ENCODE peak calls at places on chromosomes 11 and 22, in ten cellular contexts. One of them, this sample, is unnamed. For H3K9me3 and H3K4me1, the result is how much of the 10 kb centered on the place peaks cover.

GRCh38 chr11:65504671-65505433 is 6.0 kb downstream of the MALAT1 start:
- DNase-seq in cardiac muscle cell: peak
- DNase-seq in pancreas: peak
- DNase-seq in psoas muscle: no peak
- DNase-seq in kidney: no peak
- DNase-seq in CD8-positive, alpha-beta memory T cell: no peak
- DNase-seq in lung: no peak
- DNase-seq in ovary: no peak
- DNase-seq in gastrocnemius medialis: no peak
- DNase-seq in stomach: no peak
- DNase-seq in this sample: peak

GRCh38 chr11:7599209-7599608 is 74.1 kb downstream of the CYB5R2 start:
- DNase-seq in cardiac muscle cell: no peak
- DNase-seq in pancreas: no peak
- DNase-seq in psoas muscle: no peak
- DNase-seq in kidney: no peak
- DNase-seq in CD8-positive, alpha-beta memory T cell: no peak
- DNase-seq in lung: no peak
- DNase-seq in ovary: no peak
- DNase-seq in gastrocnemius medialis: no peak
- DNase-seq in stomach: no peak
- DNase-seq in this sample: no peak

GRCh38 chr11:66861051-66861773 is 4.3 kb downstream of the LRFN4 start:
- DNase-seq in cardiac muscle cell: no peak
- DNase-seq in pancreas: peak
- DNase-seq in psoas muscle: no peak
- DNase-seq in kidney: peak
- DNase-seq in CD8-positive, alpha-beta memory T cell: no peak
- DNase-seq in lung: no peak
- DNase-seq in ovary: no peak
- DNase-seq in gastrocnemius medialis: no peak
- DNase-seq in stomach: no peak
- DNase-seq in this sample: no peak

GRCh38 chr11:46003647-46004046 is 81.2 kb downstream of the LARGE2 start:
- DNase-seq in cardiac muscle cell: peak
- DNase-seq in pancreas: no peak
- DNase-seq in psoas muscle: no peak
- DNase-seq in kidney: no peak
- DNase-seq in CD8-positive, alpha-beta memory T cell: no peak
- DNase-seq in lung: no peak
- DNase-seq in ovary: no peak
- DNase-seq in gastrocnemius medialis: no peak
- DNase-seq in stomach: no peak
- DNase-seq in this sample: peak

GRCh38 chr11:72719144-72719543 is 33.1 kb downstream of the ARAP1 start:
- DNase-seq in cardiac muscle cell: peak
- DNase-seq in pancreas: no peak
- DNase-seq in psoas muscle: peak
- DNase-seq in kidney: peak
- DNase-seq in CD8-positive, alpha-beta memory T cell: no peak
- DNase-seq in lung: no peak
- DNase-seq in ovary: no peak
- DNase-seq in gastrocnemius medialis: peak
- DNase-seq in stomach: no peak
- DNase-seq in this sample: peak

GRCh38 chr11:110582728-110583432 is 129.4 kb downstream of the ARHGAP20 start:
- DNase-seq in cardiac muscle cell: no peak
- DNase-seq in pancreas: no peak
- DNase-seq in psoas muscle: no peak
- DNase-seq in kidney: no peak
- DNase-seq in CD8-positive, alpha-beta memory T cell: no peak
- DNase-seq in lung: no peak
- DNase-seq in ovary: no peak
- DNase-seq in gastrocnemius medialis: no peak
- DNase-seq in stomach: no peak
- DNase-seq in this sample: no peak

GRCh38 chr22:22349455-22349836 is 104.9 kb downstream of the VPREB1 start:
- DNase-seq in cardiac muscle cell: no peak
- DNase-seq in pancreas: no peak
- DNase-seq in psoas muscle: no peak
- DNase-seq in kidney: no peak
- DNase-seq in CD8-positive, alpha-beta memory T cell: no peak
- DNase-seq in lung: no peak
- DNase-seq in ovary: no peak
- DNase-seq in gastrocnemius medialis: no peak
- DNase-seq in stomach: no peak
- DNase-seq in this sample: no peak

GRCh38 chr11:22634897-22635629 is 9.4 kb upstream of the FANCF start:
- DNase-seq in cardiac muscle cell: peak
- DNase-seq in pancreas: no peak
- DNase-seq in psoas muscle: no peak
- DNase-seq in kidney: no peak
- DNase-seq in CD8-positive, alpha-beta memory T cell: no peak
- DNase-seq in lung: no peak
- DNase-seq in ovary: no peak
- DNase-seq in gastrocnemius medialis: no peak
- DNase-seq in stomach: no peak
- DNase-seq in this sample: peak

GRCh38 chr11:107157146-107157808 is 139.0 kb upstream of the GUCY1A2 start:
- DNase-seq in cardiac muscle cell: no peak
- DNase-seq in pancreas: no peak
- DNase-seq in psoas muscle: no peak
- DNase-seq in kidney: no peak
- DNase-seq in CD8-positive, alpha-beta memory T cell: no peak
- DNase-seq in lung: no peak
- DNase-seq in ovary: no peak
- DNase-seq in gastrocnemius medialis: no peak
- DNase-seq in stomach: no peak
- DNase-seq in this sample: no peak

GRCh38 chr11:17742019-17742418 is 7.4 kb downstream of the KCNC1 start:
- DNase-seq in cardiac muscle cell: no peak
- DNase-seq in pancreas: no peak
- DNase-seq in psoas muscle: peak
- DNase-seq in kidney: peak
- DNase-seq in CD8-positive, alpha-beta memory T cell: no peak
- DNase-seq in lung: no peak
- DNase-seq in ovary: no peak
- DNase-seq in gastrocnemius medialis: no peak
- DNase-seq in stomach: no peak
- DNase-seq in this sample: no peak

GRCh38 chr22:45830531-45831245 is 146.3 kb downstream of the WNT7B start:
- DNase-seq in cardiac muscle cell: peak
- DNase-seq in pancreas: no peak
- DNase-seq in psoas muscle: no peak
- DNase-seq in kidney: no peak
- DNase-seq in CD8-positive, alpha-beta memory T cell: no peak
- DNase-seq in lung: no peak
- DNase-seq in ovary: no peak
- DNase-seq in gastrocnemius medialis: no peak
- DNase-seq in stomach: no peak
- DNase-seq in this sample: peak

GRCh38 chr11:15616130-15617105 is 501.7 kb downstream of the INSC start:
- DNase-seq in cardiac muscle cell: no peak
- DNase-seq in pancreas: no peak
- DNase-seq in psoas muscle: no peak
- DNase-seq in kidney: no peak
- DNase-seq in CD8-positive, alpha-beta memory T cell: no peak
- DNase-seq in lung: no peak
- DNase-seq in ovary: no peak
- DNase-seq in gastrocnemius medialis: no peak
- DNase-seq in stomach: no peak
- DNase-seq in this sample: no peak

DNA sequence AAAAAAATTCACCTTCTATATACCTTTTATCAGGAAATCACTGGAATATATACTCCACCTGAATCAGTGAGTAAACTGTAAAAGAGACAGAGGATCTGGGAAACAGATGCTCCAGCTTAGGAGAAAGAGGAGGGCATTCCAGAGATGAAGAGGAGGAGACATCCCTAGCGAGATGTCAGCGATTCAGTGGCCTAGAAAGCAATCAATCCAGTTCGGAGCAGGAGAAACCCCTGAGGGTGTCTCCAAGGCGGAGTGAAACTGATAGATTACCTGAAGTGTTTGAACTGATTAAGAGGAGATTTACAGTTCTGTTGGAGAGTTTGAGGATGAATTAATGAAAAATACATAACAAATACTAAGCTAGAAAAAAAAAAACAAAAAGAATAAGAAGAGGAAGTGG is 24.5 kb upstream of the TNRC6B start:
- DNase-seq in cardiac muscle cell: no peak
- DNase-seq in pancreas: no peak
- DNase-seq in psoas muscle: no peak
- DNase-seq in kidney: no peak
- DNase-seq in CD8-positive, alpha-beta memory T cell: no peak
- DNase-seq in lung: no peak
- DNase-seq in ovary: no peak
- DNase-seq in gastrocnemius medialis: no peak
- DNase-seq in stomach: no peak
- DNase-seq in this sample: no peak
- H3K9me3 ChIP-seq in cardiac muscle cell: under half
- H3K9me3 ChIP-seq in pancreas: under half
- H3K9me3 ChIP-seq in psoas muscle: under half
- H3K9me3 ChIP-seq in kidney: under half
- H3K9me3 ChIP-seq in CD8-positive, alpha-beta memory T cell: under half
- H3K9me3 ChIP-seq in lung: under half
- H3K9me3 ChIP-seq in ovary: under half
- H3K9me3 ChIP-seq in gastrocnemius medialis: under half
- H3K9me3 ChIP-seq in stomach: under half
- H3K9me3 ChIP-seq in this sample: under half

GRCh38 chr22:49934891-49935557 is 16.6 kb downstream of the CRELD2 start:
- DNase-seq in cardiac muscle cell: peak
- DNase-seq in pancreas: peak
- DNase-seq in psoas muscle: peak
- DNase-seq in kidney: peak
- DNase-seq in CD8-positive, alpha-beta memory T cell: peak
- DNase-seq in lung: peak
- DNase-seq in ovary: peak
- DNase-seq in gastrocnemius medialis: peak
- DNase-seq in stomach: peak
- DNase-seq in this sample: peak
- H3K4me1 ChIP-seq in cardiac muscle cell: under half
- H3K4me1 ChIP-seq in pancreas: under half
- H3K4me1 ChIP-seq in psoas muscle: half or more
- H3K4me1 ChIP-seq in kidney: under half
- H3K4me1 ChIP-seq in CD8-positive, alpha-beta memory T cell: under half
- H3K4me1 ChIP-seq in lung: under half
- H3K4me1 ChIP-seq in ovary: under half
- H3K4me1 ChIP-seq in gastrocnemius medialis: half or more
- H3K4me1 ChIP-seq in stomach: half or more
- H3K4me1 ChIP-seq in this sample: under half

GRCh38 chr11:43074810-43075209 is 237.0 kb upstream of the API5 start:
- DNase-seq in cardiac muscle cell: no peak
- DNase-seq in pancreas: no peak
- DNase-seq in psoas muscle: no peak
- DNase-seq in kidney: no peak
- DNase-seq in CD8-positive, alpha-beta memory T cell: no peak
- DNase-seq in lung: no peak
- DNase-seq in ovary: no peak
- DNase-seq in gastrocnemius medialis: no peak
- DNase-seq in stomach: no peak
- DNase-seq in this sample: no peak

GRCh38 chr11:43072096-43072495 is 239.7 kb upstream of the API5 start:
- DNase-seq in cardiac muscle cell: no peak
- DNase-seq in pancreas: no peak
- DNase-seq in psoas muscle: no peak
- DNase-seq in kidney: no peak
- DNase-seq in CD8-positive, alpha-beta memory T cell: no peak
- DNase-seq in lung: no peak
- DNase-seq in ovary: no peak
- DNase-seq in gastrocnemius medialis: no peak
- DNase-seq in stomach: no peak
- DNase-seq in this sample: no peak

GRCh38 chr11:43067681-43068080 is 244.1 kb upstream of the API5 start:
- DNase-seq in cardiac muscle cell: no peak
- DNase-seq in pancreas: no peak
- DNase-seq in psoas muscle: no peak
- DNase-seq in kidney: no peak
- DNase-seq in CD8-positive, alpha-beta memory T cell: no peak
- DNase-seq in lung: no peak
- DNase-seq in ovary: no peak
- DNase-seq in gastrocnemius medialis: no peak
- DNase-seq in stomach: no peak
- DNase-seq in this sample: no peak

GRCh38 chr11:43071338-43071737 is 240.5 kb upstream of the API5 start:
- DNase-seq in cardiac muscle cell: no peak
- DNase-seq in pancreas: no peak
- DNase-seq in psoas muscle: no peak
- DNase-seq in kidney: no peak
- DNase-seq in CD8-positive, alpha-beta memory T cell: no peak
- DNase-seq in lung: no peak
- DNase-seq in ovary: no peak
- DNase-seq in gastrocnemius medialis: no peak
- DNase-seq in stomach: no peak
- DNase-seq in this sample: no peak

DNA sequence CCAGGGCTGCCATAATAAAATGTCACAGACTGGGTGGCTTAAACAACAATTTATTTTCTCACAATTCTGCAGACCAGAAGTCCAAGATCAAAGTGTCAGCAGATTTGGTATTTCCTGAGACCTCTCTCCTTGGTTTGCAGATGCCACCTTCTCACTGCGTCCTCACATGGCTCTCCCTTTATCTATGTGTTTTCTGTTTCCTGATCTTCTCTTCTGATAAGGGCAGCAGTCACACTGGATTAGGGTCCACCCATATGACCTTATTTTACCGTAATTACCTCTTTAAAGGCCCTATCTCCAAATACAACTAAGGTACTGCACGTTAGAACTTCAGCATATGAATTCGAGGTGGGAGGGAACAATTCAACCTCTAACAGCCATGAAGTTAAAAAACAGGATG is 238.9 kb upstream of the API5 start:
- DNase-seq in cardiac muscle cell: no peak
- DNase-seq in pancreas: no peak
- DNase-seq in psoas muscle: no peak
- DNase-seq in kidney: no peak
- DNase-seq in CD8-positive, alpha-beta memory T cell: no peak
- DNase-seq in lung: no peak
- DNase-seq in ovary: no peak
- DNase-seq in gastrocnemius medialis: no peak
- DNase-seq in stomach: no peak
- DNase-seq in this sample: no peak
- H3K9me3 ChIP-seq in cardiac muscle cell: under half
- H3K9me3 ChIP-seq in pancreas: under half
- H3K9me3 ChIP-seq in psoas muscle: under half
- H3K9me3 ChIP-seq in kidney: under half
- H3K9me3 ChIP-seq in CD8-positive, alpha-beta memory T cell: under half
- H3K9me3 ChIP-seq in lung: under half
- H3K9me3 ChIP-seq in ovary: under half
- H3K9me3 ChIP-seq in gastrocnemius medialis: under half
- H3K9me3 ChIP-seq in stomach: under half
- H3K9me3 ChIP-seq in this sample: under half

DNA sequence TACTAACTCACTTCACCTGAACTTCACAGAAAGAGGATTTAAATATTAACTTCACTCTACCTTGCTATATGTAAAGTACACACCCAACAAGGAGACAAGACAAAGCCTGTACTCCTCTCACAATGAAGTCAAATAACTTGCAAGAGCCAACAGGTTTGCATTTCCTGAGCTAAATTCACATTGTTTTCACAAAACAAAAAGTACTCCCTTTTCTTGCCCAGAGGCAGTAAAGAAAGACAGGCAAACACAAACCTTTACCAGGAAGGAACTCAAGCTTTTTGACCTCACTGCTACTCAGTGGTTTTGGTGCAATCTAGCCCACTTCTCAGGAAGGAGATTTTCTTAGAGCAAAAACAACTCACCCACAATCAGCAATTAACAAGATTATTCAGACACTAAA is 15.7 kb downstream of the USP28 start:
- DNase-seq in cardiac muscle cell: no peak
- DNase-seq in pancreas: no peak
- DNase-seq in psoas muscle: no peak
- DNase-seq in kidney: no peak
- DNase-seq in CD8-positive, alpha-beta memory T cell: no peak
- DNase-seq in lung: no peak
- DNase-seq in ovary: no peak
- DNase-seq in gastrocnemius medialis: no peak
- DNase-seq in stomach: no peak
- DNase-seq in this sample: no peak
- H3K4me1 ChIP-seq in cardiac muscle cell: under half
- H3K4me1 ChIP-seq in pancreas: under half
- H3K4me1 ChIP-seq in psoas muscle: under half
- H3K4me1 ChIP-seq in kidney: under half
- H3K4me1 ChIP-seq in CD8-positive, alpha-beta memory T cell: under half
- H3K4me1 ChIP-seq in lung: under half
- H3K4me1 ChIP-seq in ovary: under half
- H3K4me1 ChIP-seq in gastrocnemius medialis: under half
- H3K4me1 ChIP-seq in stomach: under half
- H3K4me1 ChIP-seq in this sample: under half